ENCODE peak calls at places on chromosomes 4 and X, in six cellular contexts. W is heart left ventricle, D is astrocyte of the spinal cord, O is lower lobe of right lung, G is fibroblast of mammary gland, E is mucosa of descending colon. A is an unnamed sample.

GRCh38 chr4:15656038-15656470 is 897 bp upstream of the FBXL5 start:
- DNase-seq in O (no peak), W (no peak), D (peak), G (peak), E (no peak), A (no peak)

GRCh38 chr4:122481766-122482405 is 25.4 kb upstream of the IL2 start:
- DNase-seq in O (no peak), G (peak), W (no peak), E (no peak), D (peak), A (no peak)

GRCh38 chr4:32061916-32062315 is 1341.7 kb downstream of the PCDH7 start:
- DNase-seq in G (no peak), O (no peak), D (no peak), W (peak), E (no peak), A (no peak)

GRCh38 chr4:142416711-142417275 is 429.3 kb downstream of the INPP4B start:
- DNase-seq in D (no peak), O (no peak), E (no peak), G (peak), W (no peak), A (no peak)

GRCh38 chr4:121696140-121696640 is 590 bp downstream of the ANXA5 start:
- DNase-seq in O (peak), W (peak), E (peak), G (peak), D (peak), A (no peak)

GRCh38 chr4:77152421-77152820 is 4.6 kb upstream of the CCNG2 start:
- DNase-seq in E (no peak), G (peak), W (no peak), D (peak), O (no peak), A (no peak)

GRCh38 chrX:132401935-132402334 is 86.9 kb downstream of the MBNL3 start:
- DNase-seq in G (no peak), D (peak), W (no peak), O (no peak), E (no peak), A (no peak)

GRCh38 chr4:31193516-31193915 is 473.3 kb downstream of the PCDH7 start:
- DNase-seq in D (no peak), O (no peak), W (no peak), G (no peak), E (no peak), A (no peak)

GRCh38 chr4:86831262-86832090 is 17.7 kb downstream of the SLC10A6 start:
- DNase-seq in W (no peak), O (peak), E (no peak), D (peak), G (peak), A (peak)

GRCh38 chrX:150200820-150201287 is 162.3 kb upstream of the MAMLD1 start:
- DNase-seq in E (no peak), D (peak), O (peak), W (peak), G (peak), A (peak)

DNA sequence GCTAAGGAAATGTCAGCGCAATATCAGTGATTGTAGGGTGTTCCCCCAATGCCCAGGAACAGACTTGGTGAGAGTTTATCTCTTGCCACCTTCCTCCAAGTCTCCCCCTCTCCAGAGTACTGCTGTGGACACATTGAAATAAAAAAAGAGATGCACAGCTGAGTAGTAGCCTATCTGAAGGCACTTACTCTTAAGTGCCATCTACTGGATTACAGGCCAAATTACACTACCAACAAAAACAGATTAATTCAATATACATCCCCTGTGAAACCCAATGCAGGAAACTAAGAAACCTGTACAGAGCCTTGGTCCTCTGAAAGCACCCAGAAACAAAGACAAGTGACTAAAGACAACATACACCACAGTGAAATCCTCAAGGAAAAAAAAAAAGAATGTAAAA is 460.3 kb downstream of the ZIC3 start:
- DNase-seq in E (no peak), O (no peak), W (no peak), G (peak), D (peak), A (no peak)
- TF ChIP-seq CTCF in E (no peak), O (no peak), W (peak), G (peak), D (peak), A (no peak)

GRCh38 chr4:184851200-184851541 is 25.4 kb upstream of the ACSL1 start:
- DNase-seq in G (peak), O (no peak), W (no peak), E (no peak), D (no peak), A (no peak)
- H3K4me3 ChIP-seq in G (no peak), O (no peak), W (no peak), E (no peak), D (no peak), A (no peak)

GRCh38 chrX:11460347-11460746 is 167.1 kb downstream of the AMELX start:
- DNase-seq in G (peak), W (no peak), E (no peak), O (no peak), D (no peak), A (no peak)
- TF ChIP-seq CTCF in G (peak), W (no peak), E (no peak), O (no peak), D (no peak), A (no peak)

GRCh38 chr4:124933521-124933920 is 221.0 kb upstream of the ANKRD50 start:
- DNase-seq in D (no peak), E (no peak), O (no peak), G (no peak), W (no peak), A (no peak)
- H3K4me3 ChIP-seq in D (no peak), E (no peak), O (no peak), G (no peak), W (no peak), A (no peak)

GRCh38 chrX:137926090-137926489 is 360.2 kb downstream of the ZIC3 start:
- DNase-seq in W (no peak), O (no peak), G (no peak), D (peak), E (no peak), A (no peak)
- TF ChIP-seq CTCF in W (no peak), O (no peak), G (no peak), D (peak), E (no peak), A (no peak)

GRCh38 chrX:49072712-49073095 is 1.1 kb downstream of the PRAF2 start:
- DNase-seq in E (no peak), O (no peak), D (no peak), G (no peak), W (no peak), A (no peak)
- H3K4me3 ChIP-seq in E (no peak), O (peak), D (peak), G (peak), W (peak), A (peak)

DNA sequence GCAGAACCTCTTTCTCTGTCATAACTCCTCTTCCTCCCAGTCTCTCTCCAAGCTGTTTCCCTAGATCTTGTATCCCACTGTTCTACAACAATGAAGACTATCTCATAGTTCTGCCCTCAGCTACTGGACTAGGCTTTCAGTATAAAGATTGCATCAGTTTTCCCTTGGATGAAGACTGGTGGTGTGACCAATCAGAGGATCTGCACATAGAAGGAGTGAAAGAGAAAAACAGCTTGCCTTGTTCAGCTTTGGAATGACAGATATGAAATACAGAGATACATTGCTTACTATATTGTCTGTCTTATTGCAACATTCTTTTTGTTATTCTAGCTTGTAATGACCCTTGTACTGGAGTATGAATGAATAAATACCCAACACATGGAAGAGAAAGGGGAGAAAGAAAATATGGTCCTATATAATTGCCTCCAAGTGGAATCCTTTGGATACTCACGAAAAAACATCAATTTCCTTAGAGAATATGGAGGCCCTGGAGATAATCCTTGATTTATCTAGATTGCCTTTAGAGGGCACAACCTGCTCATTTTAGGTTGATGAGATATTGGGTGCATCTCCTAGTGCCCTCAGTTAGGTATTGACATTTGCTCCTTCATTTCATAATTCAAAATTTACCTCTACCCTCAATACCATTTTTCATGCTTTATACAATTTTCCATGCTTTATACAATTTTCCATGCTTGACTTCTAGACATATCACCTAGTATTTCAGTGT is 395.8 kb downstream of the NAF1 start:
- DNase-seq in D (no peak), G (no peak), O (no peak), W (no peak), E (no peak), A (no peak)
- TF ChIP-seq CTCF in D (no peak), G (no peak), O (no peak), W (no peak), E (no peak), A (no peak)

GRCh38 chr4:82430193-82431025 is at the start of the genes ENOPH1 and HNRNPDL:
- DNase-seq in D (peak), E (peak), O (peak), G (peak), W (peak), A (peak)

GRCh38 chr4:82433791-82434190 is 3.4 kb downstream of the ENOPH1 start:
- DNase-seq in W (no peak), O (no peak), E (no peak), D (no peak), G (no peak), A (no peak)

GRCh38 chr4:82432596-82432995 is 2.2 kb downstream of the ENOPH1 start:
- DNase-seq in E (no peak), O (no peak), G (no peak), D (no peak), W (no peak), A (no peak)

GRCh38 chr4:82431026-82431745 is 796 bp downstream of the ENOPH1 start:
- DNase-seq in G (no peak), O (peak), E (peak), W (no peak), D (no peak), A (no peak)

DNA sequence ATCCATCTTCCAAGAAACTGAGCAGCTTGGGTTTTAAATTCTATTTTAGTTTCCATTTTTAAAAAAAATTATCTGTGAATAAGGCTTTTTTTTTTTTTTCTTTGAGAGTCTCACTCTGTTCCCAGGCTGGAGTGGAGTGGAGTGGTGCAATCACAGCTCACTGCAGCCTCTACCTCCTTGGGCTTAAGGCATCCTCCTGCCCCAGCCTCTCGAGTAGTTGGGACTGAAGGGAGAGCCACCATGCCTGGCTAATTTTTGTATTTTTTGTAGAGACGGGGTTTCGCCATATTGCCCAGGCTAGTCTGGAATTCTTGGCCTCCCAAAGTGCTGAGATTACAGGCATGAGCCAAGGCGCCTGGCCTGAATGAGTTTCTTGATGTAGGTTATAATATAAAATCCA is 1.4 kb downstream of the ENOPH1 start:
- DNase-seq in E (no peak), W (no peak), G (no peak), O (no peak), D (no peak), A (no peak)
- H3K4me3 ChIP-seq in E (no peak), W (no peak), G (peak), O (peak), D (no peak), A (peak)